ENCODE peak calls at places on chromosomes 16 and 17, in seven cellular contexts. P is ureter; L is fibroblast of the conjunctiva; R is GM23248; H is activated effector memory CD4-positive, alpha-beta T cell treated with Interleukin-2 at 50 U/mL for 16 hours; X is activated T-helper 1 cell treated with anti-CD3 and anti-CD28 coated beads, Interleukin-2, amount 50 U/mL, for 16 hours; U is NCI-H1417. D is an unnamed sample.

GRCh38 chr16:2002406-2003230 is 7.0 kb downstream of the ZNF598 start:
- DNase-seq in R (no peak), X (no peak), L (no peak), H (no peak), P (no peak), U (no peak), D (no peak)

GRCh38 chr17:21283482-21284318 is 811 bp upstream of the MAP2K3 start:
- DNase-seq in X (no peak), L (no peak), H (no peak), U (no peak), R (peak), P (no peak), D (peak)

GRCh38 chr17:41633498-41634197 is 9.3 kb upstream of the KRT17 start:
- DNase-seq in H (no peak), R (no peak), U (no peak), P (no peak), L (no peak), X (no peak), D (no peak)

GRCh38 chr17:71855000-71855399 is 265.8 kb upstream of the SOX9 start:
- DNase-seq in H (no peak), X (no peak), R (no peak), L (no peak), P (no peak), U (peak), D (no peak)

GRCh38 chr17:76119409-76120371 is 16.1 kb upstream of the EXOC7 start:
- DNase-seq in X (no peak), U (no peak), P (no peak), L (no peak), H (no peak), R (no peak), D (no peak)

GRCh38 chr17:2700491-2701141 is 10.9 kb downstream of the CLUH start:
- DNase-seq in L (no peak), X (no peak), P (no peak), R (no peak), U (no peak), H (no peak), D (no peak)

GRCh38 chr17:77495575-77495974 is 354.8 kb downstream of the SEC14L1 start:
- DNase-seq in L (no peak), U (no peak), X (no peak), H (no peak), P (no peak), R (no peak), D (no peak)

GRCh38 chr17:78126895-78127239 is 1.7 kb downstream of the TMC6 start:
- DNase-seq in L (no peak), H (no peak), U (no peak), P (no peak), X (no peak), R (no peak), D (no peak)

GRCh38 chr17:77686903-77687302 is 271.6 kb upstream of the TNRC6C start:
- DNase-seq in P (no peak), R (no peak), X (no peak), H (no peak), L (no peak), U (no peak), D (no peak)

GRCh38 chr16:47244206-47244605 is 100.5 kb upstream of the NETO2 start:
- DNase-seq in U (no peak), R (no peak), L (no peak), P (no peak), X (no peak), H (no peak), D (no peak)

GRCh38 chr17:72519598-72519936 is 398.7 kb downstream of the SOX9 start:
- DNase-seq in U (no peak), H (no peak), X (no peak), L (no peak), P (no peak), R (no peak), D (no peak)

GRCh38 chr16:19716183-19716582 is 1.8 kb downstream of the KNOP1 start:
- DNase-seq in L (no peak), P (no peak), X (no peak), H (no peak), R (no peak), U (no peak), D (no peak)

GRCh38 chr16:66007717-66008116 is 358.8 kb upstream of the CDH5 start:
- DNase-seq in P (no peak), L (peak), U (no peak), X (no peak), H (no peak), R (peak), D (peak)

GRCh38 chr17:7838291-7839075 is 4.5 kb downstream of the KDM6B start:
- DNase-seq in X (no peak), U (peak), H (no peak), P (no peak), L (peak), R (peak), D (peak)

GRCh38 chr17:5331506-5331905 is 49.4 kb downstream of the RABEP1 start:
- DNase-seq in X (no peak), H (no peak), R (peak), P (no peak), U (no peak), L (no peak), D (peak)

GRCh38 chr17:49565948-49566491 is 9.7 kb upstream of the NXPH3 start:
- DNase-seq in P (peak), U (peak), R (no peak), L (peak), X (no peak), H (no peak), D (peak)

GRCh38 chr17:43367588-43368242 is 31.1 kb upstream of the ARL4D start:
- DNase-seq in P (no peak), R (peak), L (peak), H (no peak), U (peak), X (peak), D (peak)

GRCh38 chr16:24041834-24042631 is 206.2 kb downstream of the PRKCB start:
- DNase-seq in P (peak), L (peak), H (peak), U (peak), R (peak), X (peak), D (peak)

GRCh38 chr16:47947741-47948140 is 208.1 kb downstream of the ABCC12 start:
- DNase-seq in U (no peak), H (no peak), P (no peak), X (no peak), L (no peak), R (no peak), D (no peak)

GRCh38 chr17:35895602-35896001 is 15.4 kb upstream of the CCL5 start:
- DNase-seq in L (no peak), H (no peak), X (no peak), P (no peak), U (no peak), R (peak), D (no peak)

GRCh38 chr17:31067699-31068184 is 27.0 kb upstream of the NF1 start:
- DNase-seq in L (peak), P (no peak), X (no peak), U (no peak), R (peak), H (no peak), D (peak)

GRCh38 chr16:68387301-68387700 is 61.0 kb downstream of the SMPD3 start:
- DNase-seq in P (no peak), H (no peak), U (no peak), R (no peak), X (no peak), L (no peak), D (no peak)

GRCh38 chr16:82535262-82535661 is 91.5 kb upstream of the CDH13 start:
- DNase-seq in U (no peak), R (no peak), X (no peak), H (no peak), L (no peak), P (no peak), D (no peak)

GRCh38 chr17:72122668-72123495 is 2.1 kb downstream of the SOX9 start:
- DNase-seq in U (peak), L (no peak), P (no peak), X (no peak), R (peak), H (no peak), D (peak)

GRCh38 chr17:14866266-14866665 is 398.9 kb downstream of the PMP22 start:
- DNase-seq in X (no peak), R (peak), H (no peak), P (no peak), U (no peak), L (no peak), D (no peak)

GRCh38 chr16:75062135-75062943 is 54.2 kb downstream of the LDHD start:
- DNase-seq in P (no peak), R (no peak), L (no peak), X (no peak), H (no peak), U (no peak), D (no peak)

GRCh38 chr16:85491798-85492616 is 121.1 kb upstream of the GSE1 start:
- DNase-seq in L (no peak), H (no peak), P (peak), U (no peak), R (peak), X (no peak), D (peak)

GRCh38 chr17:74237321-74237720 is 23.9 kb downstream of the TTYH2 start:
- DNase-seq in P (no peak), R (no peak), L (no peak), U (no peak), H (no peak), X (no peak), D (no peak)

GRCh38 chr17:61196302-61196704 is 203.3 kb upstream of the TBX2 start:
- DNase-seq in H (no peak), R (no peak), X (no peak), P (no peak), L (peak), U (no peak), D (no peak)

GRCh38 chr17:57515662-57516211 is 229.4 kb downstream of the CCDC182 start:
- DNase-seq in L (no peak), P (no peak), H (no peak), U (no peak), X (no peak), R (peak), D (no peak)

GRCh38 chr17:43720311-43721060 is 38.1 kb downstream of the SOST start:
- DNase-seq in U (peak), P (peak), X (peak), H (peak), R (peak), L (no peak), D (peak)

GRCh38 chr17:77862890-77863813 is 95.4 kb upstream of the TNRC6C start:
- DNase-seq in H (no peak), L (no peak), X (no peak), R (no peak), P (no peak), U (no peak), D (no peak)